ENCODE peak calls at places on chromosomes 12 and 14, in seven cellular contexts. One of them, this sample, is unnamed.

GRCh38 chr14:60064491-60065072 is 27.1 kb upstream of the PCNX4 start:
- DNase-seq in ovary: no peak
- DNase-seq in H54: no peak
- DNase-seq in A549: peak
- DNase-seq in uterus: no peak
- DNase-seq in heart left ventricle: no peak
- DNase-seq in IMR-90: peak
- DNase-seq in this sample: peak

GRCh38 chr14:92603309-92604257 is 90.0 kb downstream of the RIN3 start:
- DNase-seq in ovary: peak
- DNase-seq in H54: no peak
- DNase-seq in A549: no peak
- DNase-seq in uterus: no peak
- DNase-seq in heart left ventricle: peak
- DNase-seq in IMR-90: peak
- DNase-seq in this sample: no peak

GRCh38 chr14:67467134-67467533 is 21.4 kb downstream of the TMEM229B start:
- DNase-seq in ovary: no peak
- DNase-seq in H54: no peak
- DNase-seq in A549: no peak
- DNase-seq in uterus: no peak
- DNase-seq in heart left ventricle: no peak
- DNase-seq in IMR-90: no peak
- DNase-seq in this sample: no peak

GRCh38 chr12:105561981-105562726 is 231.7 kb downstream of the C12orf75 start:
- DNase-seq in ovary: peak
- DNase-seq in H54: peak
- DNase-seq in A549: peak
- DNase-seq in uterus: peak
- DNase-seq in heart left ventricle: peak
- DNase-seq in IMR-90: peak
- DNase-seq in this sample: no peak

GRCh38 chr14:71266994-71267636 is 359.9 kb downstream of the PCNX1 start:
- DNase-seq in ovary: no peak
- DNase-seq in H54: no peak
- DNase-seq in A549: no peak
- DNase-seq in uterus: no peak
- DNase-seq in heart left ventricle: no peak
- DNase-seq in IMR-90: peak
- DNase-seq in this sample: no peak

GRCh38 chr14:106129274-106129673 is 602.9 kb downstream of the TMEM121 start:
- DNase-seq in ovary: no peak
- DNase-seq in H54: no peak
- DNase-seq in A549: no peak
- DNase-seq in uterus: no peak
- DNase-seq in heart left ventricle: no peak
- DNase-seq in IMR-90: no peak
- DNase-seq in this sample: no peak

GRCh38 chr12:22494319-22494718 is 50.0 kb downstream of the C2CD5 start:
- DNase-seq in ovary: no peak
- DNase-seq in H54: no peak
- DNase-seq in A549: no peak
- DNase-seq in uterus: no peak
- DNase-seq in heart left ventricle: no peak
- DNase-seq in IMR-90: no peak
- DNase-seq in this sample: no peak

GRCh38 chr14:33842299-33842698 is 108.6 kb downstream of the EGLN3 start:
- DNase-seq in ovary: no peak
- DNase-seq in H54: no peak
- DNase-seq in A549: no peak
- DNase-seq in uterus: no peak
- DNase-seq in heart left ventricle: no peak
- DNase-seq in IMR-90: no peak
- DNase-seq in this sample: no peak

GRCh38 chr12:90152897-90153624 is 444.4 kb upstream of the ATP2B1 start:
- DNase-seq in ovary: no peak
- DNase-seq in H54: no peak
- DNase-seq in A549: no peak
- DNase-seq in uterus: no peak
- DNase-seq in heart left ventricle: no peak
- DNase-seq in IMR-90: no peak
- DNase-seq in this sample: no peak

GRCh38 chr12:103012884-103013283 is 55.4 kb downstream of the ASCL1 start:
- DNase-seq in ovary: no peak
- DNase-seq in H54: no peak
- DNase-seq in A549: no peak
- DNase-seq in uterus: no peak
- DNase-seq in heart left ventricle: no peak
- DNase-seq in IMR-90: no peak
- DNase-seq in this sample: no peak

GRCh38 chr12:91332305-91332704 is 149.7 kb upstream of the DCN start:
- DNase-seq in ovary: no peak
- DNase-seq in H54: no peak
- DNase-seq in A549: no peak
- DNase-seq in uterus: no peak
- DNase-seq in heart left ventricle: no peak
- DNase-seq in IMR-90: peak
- DNase-seq in this sample: no peak

GRCh38 chr12:4086481-4086880 is 187.1 kb upstream of the CCND2 start:
- DNase-seq in ovary: no peak
- DNase-seq in H54: no peak
- DNase-seq in A549: no peak
- DNase-seq in uterus: no peak
- DNase-seq in heart left ventricle: no peak
- DNase-seq in IMR-90: no peak
- DNase-seq in this sample: no peak

GRCh38 chr12:120725659-120726509 is at the start of gene ACADS:
- DNase-seq in ovary: peak
- DNase-seq in H54: peak
- DNase-seq in A549: peak
- DNase-seq in uterus: peak
- DNase-seq in heart left ventricle: peak
- DNase-seq in IMR-90: peak
- DNase-seq in this sample: peak
- TF ChIP-seq POLR2A in ovary: peak
- TF ChIP-seq POLR2A in H54: peak
- TF ChIP-seq POLR2A in A549: peak
- TF ChIP-seq POLR2A in uterus: peak
- TF ChIP-seq POLR2A in heart left ventricle: peak
- TF ChIP-seq POLR2A in IMR-90: no peak
- TF ChIP-seq POLR2A in this sample: peak

GRCh38 chr12:49706351-49707126 is 666 bp downstream of the FMNL3 start:
- DNase-seq in ovary: peak
- DNase-seq in H54: no peak
- DNase-seq in A549: no peak
- DNase-seq in uterus: peak
- DNase-seq in heart left ventricle: peak
- DNase-seq in IMR-90: peak
- DNase-seq in this sample: peak
- TF ChIP-seq POLR2A in ovary: no peak
- TF ChIP-seq POLR2A in H54: no peak
- TF ChIP-seq POLR2A in A549: no peak
- TF ChIP-seq POLR2A in uterus: no peak
- TF ChIP-seq POLR2A in heart left ventricle: no peak
- TF ChIP-seq POLR2A in IMR-90: no peak
- TF ChIP-seq POLR2A in this sample: no peak

DNA sequence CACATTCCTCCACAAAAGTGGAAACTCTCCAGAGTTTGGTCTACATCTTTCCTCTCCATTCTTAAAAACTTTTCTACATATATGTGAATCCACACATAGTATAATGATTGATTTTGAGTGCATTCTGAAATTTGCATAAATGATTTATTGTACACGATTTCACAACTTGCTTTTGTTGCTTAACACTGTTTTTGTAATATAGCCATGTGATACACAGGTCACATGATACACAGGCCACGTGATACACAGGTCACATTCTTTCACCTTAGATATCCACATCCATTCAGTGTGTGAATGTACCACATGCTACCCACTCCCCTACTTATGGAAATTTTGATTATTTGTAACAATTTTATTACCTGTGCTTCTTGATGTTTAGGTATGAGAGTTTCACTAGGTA is 319.1 kb downstream of the ZFP36L1 start:
- DNase-seq in ovary: no peak
- DNase-seq in H54: no peak
- DNase-seq in A549: no peak
- DNase-seq in uterus: no peak
- DNase-seq in heart left ventricle: no peak
- DNase-seq in IMR-90: no peak
- DNase-seq in this sample: peak
- TF ChIP-seq POLR2A in ovary: no peak
- TF ChIP-seq POLR2A in H54: no peak
- TF ChIP-seq POLR2A in A549: no peak
- TF ChIP-seq POLR2A in uterus: no peak
- TF ChIP-seq POLR2A in heart left ventricle: no peak
- TF ChIP-seq POLR2A in IMR-90: no peak
- TF ChIP-seq POLR2A in this sample: no peak

GRCh38 chr14:20820063-20820904 is 17.6 kb upstream of the RNASE1 start:
- DNase-seq in ovary: no peak
- DNase-seq in H54: no peak
- DNase-seq in A549: no peak
- DNase-seq in uterus: no peak
- DNase-seq in heart left ventricle: no peak
- DNase-seq in IMR-90: no peak
- DNase-seq in this sample: peak
- TF ChIP-seq POLR2A in ovary: no peak
- TF ChIP-seq POLR2A in H54: no peak
- TF ChIP-seq POLR2A in A549: no peak
- TF ChIP-seq POLR2A in uterus: no peak
- TF ChIP-seq POLR2A in heart left ventricle: no peak
- TF ChIP-seq POLR2A in IMR-90: no peak
- TF ChIP-seq POLR2A in this sample: peak

GRCh38 chr12:123633379-123634141 is at the start of the genes EIF2B1 and GTF2H3:
- DNase-seq in ovary: peak
- DNase-seq in H54: peak
- DNase-seq in A549: peak
- DNase-seq in uterus: peak
- DNase-seq in heart left ventricle: peak
- DNase-seq in IMR-90: peak
- DNase-seq in this sample: peak
- TF ChIP-seq POLR2A in ovary: peak
- TF ChIP-seq POLR2A in H54: peak
- TF ChIP-seq POLR2A in A549: peak
- TF ChIP-seq POLR2A in uterus: peak
- TF ChIP-seq POLR2A in heart left ventricle: peak
- TF ChIP-seq POLR2A in IMR-90: peak
- TF ChIP-seq POLR2A in this sample: peak